ENCODE peak calls at places on chromosome 14, in five cellular contexts. W is Panc1, R is transverse colon, H is neural progenitor cell, O is GM12878. C is an unnamed sample.

GRCh38 chr14:21680072-21680471 is 6.5 kb upstream of the OR4E1 start:
- DNase-seq in W (no peak), R (no peak), H (no peak), O (no peak), C (no peak)

GRCh38 chr14:106506901-106507305 is 980.5 kb downstream of the TMEM121 start:
- DNase-seq in W (no peak), R (peak; percentile 22), H (no peak), O (no peak), C (no peak)

GRCh38 chr14:22433059-22433458 is 156.0 kb downstream of the DAD1 start:
- DNase-seq in W (no peak), R (no peak), H (no peak), O (no peak), C (no peak)

GRCh38 chr14:29442720-29443119 is 484.9 kb downstream of the PRKD1 start:
- DNase-seq in W (no peak), R (no peak), H (no peak), O (no peak), C (no peak)

GRCh38 chr14:58992935-58993334 is 195.5 kb upstream of the DAAM1 start:
- DNase-seq in W (no peak), R (no peak), H (no peak), O (no peak), C (no peak)

GRCh38 chr14:74955229-74955999 is at the start of gene PGF:
- DNase-seq in W (no peak), R (peak; percentile 77), H (peak; percentile 90), O (no peak), C (no peak)

GRCh38 chr14:37599527-37600368 is 4.3 kb downstream of the TTC6 start:
- DNase-seq in W (no peak), R (no peak), H (peak; percentile 74), O (no peak), C (no peak)

GRCh38 chr14:53108292-53108937 is 44.7 kb downstream of the DDHD1 start:
- DNase-seq in W (no peak), R (no peak), H (no peak), O (no peak), C (no peak)

GRCh38 chr14:49931523-49931922 is 38.6 kb downstream of the ARF6 start:
- DNase-seq in W (no peak), R (no peak), H (no peak), O (no peak), C (no peak)

GRCh38 chr14:69614592-69614991 is 3.2 kb downstream of the SUSD6 start:
- DNase-seq in W (no peak), R (peak; percentile 47), H (no peak), O (peak; percentile 84), C (no peak)

GRCh38 chr14:58572092-58572853 is 65.5 kb upstream of the DACT1 start:
- DNase-seq in W (no peak), R (no peak), H (peak; percentile 9), O (no peak), C (no peak)

GRCh38 chr14:51093371-51094281 is 1.3 kb downstream of the TRIM9 start:
- DNase-seq in W (no peak), R (peak; percentile 54), H (peak; percentile 75), O (no peak), C (no peak)

GRCh38 chr14:104800600-104801283 is at the start of gene ZBTB42:
- DNase-seq in W (no peak), R (peak; percentile 91), H (peak; percentile 69), O (no peak), C (no peak)

GRCh38 chr14:22572562-22573058 is 16.4 kb downstream of the DAD1 start:
- DNase-seq in W (no peak), R (no peak), H (no peak), O (no peak), C (no peak)

GRCh38 chr14:88013750-88014349 is 8.9 kb downstream of the GPR65 start:
- DNase-seq in W (peak; percentile 48), R (peak; percentile 63), H (peak; percentile 83), O (no peak), C (no peak)

GRCh38 chr14:67151082-67151666 is 38.1 kb upstream of the GARIN2 start:
- DNase-seq in W (no peak), R (no peak), H (no peak), O (no peak), C (no peak)

GRCh38 chr14:24806061-24806678 is 172.2 kb upstream of the GZMB start:
- DNase-seq in W (peak; percentile 28), R (peak; percentile 89), H (peak; percentile 82), O (peak; percentile 16), C (peak; percentile 73)

GRCh38 chr14:49970474-49971147 is 77.7 kb downstream of the ARF6 start:
- DNase-seq in W (no peak), R (no peak), H (no peak), O (no peak), C (no peak)

GRCh38 chr14:81509838-81510452 is 23.7 kb downstream of the SEL1L start:
- DNase-seq in W (no peak), R (no peak), H (no peak), O (no peak), C (no peak)

GRCh38 chr14:51597511-51597920 is 54.2 kb upstream of the FRMD6 start:
- DNase-seq in W (no peak), R (no peak), H (no peak), O (no peak), C (no peak)

GRCh38 chr14:22555573-22556011 is 33.4 kb downstream of the DAD1 start:
- DNase-seq in W (no peak), R (no peak), H (no peak), O (peak; percentile 84), C (no peak)

GRCh38 chr14:102826751-102827675 is 49.8 kb downstream of the TRAF3 start:
- DNase-seq in W (no peak), R (no peak), H (no peak), O (no peak), C (no peak)

GRCh38 chr14:91311284-91311662 is 66.8 kb upstream of the GPR68 start:
- DNase-seq in W (no peak), R (peak; percentile 55), H (no peak), O (no peak), C (no peak)

GRCh38 chr14:20328705-20329104 is 4.4 kb downstream of the CCNB1IP1 start:
- DNase-seq in W (no peak), R (no peak), H (no peak), O (no peak), C (no peak)
- H3K4me3 ChIP-seq in W (no peak overlapping the region), R (no peak overlapping the region), H (no peak overlapping the region), O (no peak overlapping the region), C (no peak overlapping the region)

GRCh38 chr14:90293766-90294471 is 37.6 kb downstream of the PSMC1 start:
- DNase-seq in W (no peak), R (no peak), H (no peak), O (no peak), C (no peak)

GRCh38 chr14:90288646-90289355 is 32.4 kb downstream of the PSMC1 start:
- DNase-seq in W (no peak), R (no peak), H (no peak), O (no peak), C (no peak)

GRCh38 chr14:90287791-90288190 is 31.4 kb downstream of the PSMC1 start:
- DNase-seq in W (no peak), R (no peak), H (no peak), O (no peak), C (no peak)

GRCh38 chr14:90291699-90292098 is 35.3 kb downstream of the PSMC1 start:
- DNase-seq in W (no peak), R (no peak), H (no peak), O (no peak), C (no peak)

DNA sequence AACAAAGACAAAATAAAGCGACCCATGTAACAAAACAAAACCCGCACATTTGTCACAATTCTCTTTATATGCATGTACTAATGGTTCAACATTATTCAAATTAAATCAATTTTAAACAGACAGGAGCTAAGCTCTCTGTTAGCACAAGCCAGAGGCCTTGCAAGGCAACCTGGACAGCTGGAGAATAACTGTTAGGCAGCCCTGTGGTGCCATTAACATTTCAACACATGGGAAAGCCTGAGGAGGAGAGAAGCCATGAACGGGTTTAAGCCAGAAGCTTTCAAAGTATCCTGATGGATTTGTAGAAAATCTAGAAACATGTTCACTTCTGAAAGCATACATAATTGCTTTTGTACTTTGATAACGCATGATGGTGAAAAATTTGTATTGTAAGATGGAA is 34.3 kb downstream of the PSMC1 start:
- DNase-seq in W (no peak), R (no peak), H (no peak), O (no peak), C (no peak)
- H3K36me3 ChIP-seq in W (no peaks in the 10 kb centered on the region), R (no peaks in the 10 kb centered on the region), H (no peaks in the 10 kb centered on the region), O (peaks cover 18% of the 10 kb centered on the region), C (peaks cover 11% of the 10 kb centered on the region)

GRCh38 chr14:97538749-97539388 is 741.7 kb downstream of the VRK1 start:
- DNase-seq in W (no peak), R (no peak), H (no peak), O (no peak), C (no peak)

GRCh38 chr14:97532052-97532451 is 734.9 kb downstream of the VRK1 start:
- DNase-seq in W (no peak), R (no peak), H (no peak), O (no peak), C (no peak)

GRCh38 chr14:97539884-97540283 is 742.7 kb downstream of the VRK1 start:
- DNase-seq in W (no peak), R (no peak), H (no peak), O (no peak), C (no peak)

GRCh38 chr14:97539389-97539786 is 742.2 kb downstream of the VRK1 start:
- DNase-seq in W (no peak), R (no peak), H (no peak), O (no peak), C (no peak)

GRCh38 chr14:97536421-97536820 is 739.2 kb downstream of the VRK1 start:
- DNase-seq in W (no peak), R (no peak), H (no peak), O (no peak), C (no peak)
- H3K9me3 ChIP-seq in W (no peaks in the 10 kb centered on the region), R (no peaks in the 10 kb centered on the region), H (no peaks in the 10 kb centered on the region), O (no peaks in the 10 kb centered on the region), C (no peaks in the 10 kb centered on the region)

GRCh38 chr14:72401632-72402428 is 469.6 kb downstream of the RGS6 start:
- DNase-seq in W (no peak), R (no peak), H (no peak), O (no peak), C (no peak)

GRCh38 chr14:72409047-72409446 is 476.8 kb downstream of the RGS6 start:
- DNase-seq in W (no peak), R (no peak), H (no peak), O (no peak), C (no peak)

GRCh38 chr14:72404998-72405397 is 472.8 kb downstream of the RGS6 start:
- DNase-seq in W (no peak), R (no peak), H (peak; percentile 43), O (no peak), C (no peak)

GRCh38 chr14:72402429-72402772 is 470.2 kb downstream of the RGS6 start:
- DNase-seq in W (no peak), R (no peak), H (no peak), O (no peak), C (no peak)

DNA sequence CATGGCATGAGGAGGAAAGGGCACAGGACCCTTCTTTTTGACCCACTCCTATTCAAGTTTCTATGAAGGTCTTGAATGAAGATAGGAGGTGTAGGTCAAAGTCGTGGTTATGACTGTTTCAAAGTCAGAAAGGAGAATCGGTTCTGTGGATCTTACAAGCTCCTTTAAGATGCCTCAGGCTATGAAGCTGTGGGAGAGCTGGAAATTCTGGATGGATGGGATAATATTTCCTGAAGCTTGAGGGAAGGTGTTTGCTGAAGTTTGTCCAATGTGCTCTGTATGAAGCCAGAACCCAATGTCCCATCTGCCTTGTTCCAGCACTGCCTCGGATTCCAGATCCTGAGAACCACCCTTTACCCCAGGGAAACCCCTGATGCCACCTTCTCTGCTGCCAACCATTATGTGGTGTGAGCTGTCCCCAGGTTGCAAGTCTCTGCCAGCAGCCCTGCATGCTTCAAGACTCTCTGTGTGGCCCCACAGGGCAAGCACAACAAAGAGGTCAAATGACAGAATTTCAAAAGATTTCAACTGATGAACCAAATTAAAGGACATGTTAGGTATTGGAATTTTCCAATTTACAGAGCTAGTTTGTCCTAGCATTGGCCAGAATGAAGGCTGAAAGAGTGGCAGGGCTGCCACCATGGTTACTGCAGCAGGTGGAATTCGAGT is 472.0 kb downstream of the RGS6 start:
- DNase-seq in W (no peak), R (no peak), H (no peak), O (no peak), C (no peak)
- H3K4me3 ChIP-seq in W (no peak overlapping the region), R (no peak overlapping the region), H (no peak overlapping the region), O (no peak overlapping the region), C (no peak overlapping the region)